ENCODE peak calls at places on chromosome 9, in four cellular contexts. B is H54, L is GM23248, J is neural crest cell. X is an unnamed sample.

GRCh38 chr9:128421474-128422010 is 885 bp downstream of the CERCAM start:
- DNase-seq in B (no peak), L (peak), J (no peak), X (no peak)

GRCh38 chr9:84929068-84929467 is 259.5 kb downstream of the NTRK2 start:
- DNase-seq in B (no peak), L (no peak), J (no peak), X (no peak)

GRCh38 chr9:18122156-18122555 is 351.8 kb upstream of the ADAMTSL1 start:
- DNase-seq in B (no peak), L (no peak), J (no peak), X (no peak)

GRCh38 chr9:128629136-128629535 is 27.5 kb downstream of the DYNC2I2 start:
- DNase-seq in B (no peak), L (no peak), J (no peak), X (no peak)

GRCh38 chr9:107976767-107977166 is 487.2 kb upstream of the KLF4 start:
- DNase-seq in B (no peak), L (peak), J (no peak), X (no peak)

GRCh38 chr9:134612309-134612708 is 29.3 kb upstream of the COL5A1 start:
- DNase-seq in B (no peak), L (no peak), J (no peak), X (no peak)

GRCh38 chr9:88379352-88379751 is 8.9 kb upstream of the SPIN1 start:
- DNase-seq in B (no peak), L (no peak), J (no peak), X (no peak)

GRCh38 chr9:94798201-94798600 is 71.7 kb downstream of the AOPEP start:
- DNase-seq in B (no peak), L (no peak), J (no peak), X (no peak)

GRCh38 chr9:97310896-97311295 is 3.4 kb downstream of the CCDC180 start:
- DNase-seq in B (no peak), L (no peak), J (no peak), X (no peak)

GRCh38 chr9:123778232-123778902 is 151.6 kb downstream of the DENND1A start:
- DNase-seq in B (no peak), L (no peak), J (no peak), X (no peak)

GRCh38 chr9:95268681-95269080 is 48.8 kb downstream of the FANCC start:
- DNase-seq in B (no peak), L (peak), J (no peak), X (peak)

GRCh38 chr9:133730994-133731715 is 7.0 kb downstream of the SARDH start:
- DNase-seq in B (no peak), L (no peak), J (no peak), X (no peak)

GRCh38 chr9:83959061-83959460 is 21.0 kb downstream of the HNRNPK start:
- DNase-seq in B (no peak), L (peak), J (no peak), X (peak)

GRCh38 chr9:106862115-106862945 is 636 bp upstream of the ZNF462 start:
- DNase-seq in B (peak), L (peak), J (peak), X (no peak)

GRCh38 chr9:138008081-138008841 is 130.7 kb downstream of the CACNA1B start:
- DNase-seq in B (peak), L (no peak), J (no peak), X (no peak)

GRCh38 chr9:34334337-34334824 is 5.0 kb downstream of the NUDT2 start:
- DNase-seq in B (no peak), L (no peak), J (peak), X (peak)

GRCh38 chr9:129910628-129911567 is 75.6 kb downstream of the USP20 start:
- DNase-seq in B (peak), L (peak), J (no peak), X (no peak)

GRCh38 chr9:116550728-116551436 is 136.2 kb upstream of the TRIM32 start:
- DNase-seq in B (no peak), L (peak), J (no peak), X (no peak)

GRCh38 chr9:72577212-72577753 is 55.9 kb downstream of the TMC1 start:
- DNase-seq in B (peak), L (peak), J (no peak), X (no peak)

GRCh38 chr9:78691531-78691930 is 394.6 kb downstream of the PSAT1 start:
- DNase-seq in B (no peak), L (peak), J (no peak), X (no peak)

GRCh38 chr9:104009853-104010252 is 84.3 kb upstream of the SMC2 start:
- DNase-seq in B (no peak), L (no peak), J (no peak), X (no peak)

GRCh38 chr9:98144631-98145030 is 25.6 kb upstream of the TRIM14 start:
- DNase-seq in B (no peak), L (no peak), J (no peak), X (no peak)

GRCh38 chr9:133999866-134000265 is 7.7 kb upstream of the VAV2 start:
- DNase-seq in B (no peak), L (no peak), J (no peak), X (no peak)

GRCh38 chr9:38293022-38293421 is 99.5 kb upstream of the ALDH1B1 start:
- DNase-seq in B (no peak), L (no peak), J (no peak), X (no peak)

GRCh38 chr9:98864257-98865180 is 57.0 kb downstream of the GALNT12 start:
- DNase-seq in B (no peak), L (peak), J (no peak), X (no peak)

GRCh38 chr9:88198346-88198807 is 60.1 kb upstream of the SPATA31C2 start:
- DNase-seq in B (no peak), L (peak), J (no peak), X (no peak)

GRCh38 chr9:22143799-22144198 is 134.7 kb upstream of the CDKN2B start:
- DNase-seq in B (no peak), L (no peak), J (no peak), X (no peak)

GRCh38 chr9:136339173-136339957 is 12.0 kb downstream of the GPSM1 start:
- DNase-seq in B (peak), L (peak), J (peak), X (peak)

GRCh38 chr9:114400219-114400618 is 12.4 kb upstream of the AKNA start:
- DNase-seq in B (no peak), L (peak), J (no peak), X (no peak)

X was measured in HepG2.